ENCODE peak calls at places on chromosomes 12 and 14, in four cellular contexts. Z is HepG2, D is GM12878, J is K562. I is an unnamed sample.

GRCh38 chr14:95830386-95830785 is 46.2 kb upstream of the TUNAR start:
- DNase-seq in J (no peak), D (no peak), Z (no peak), I (no peak)

GRCh38 chr12:71469235-71469873 is 29.8 kb downstream of the LGR5 start:
- DNase-seq in J (peak; percentile 70), Z (peak; percentile 55), D (no peak), I (peak; percentile 39)

GRCh38 chr14:95196268-95196667 is 38.9 kb upstream of the DICER1 start:
- DNase-seq in Z (peak; percentile 9), D (no peak), J (peak; percentile 31), I (peak; percentile 36)

GRCh38 chr12:6952860-6953416 is 1.8 kb downstream of the PTPN6 start:
- DNase-seq in D (no peak), J (no peak), Z (no peak), I (no peak)

GRCh38 chr14:69673578-69674305 is 62.3 kb downstream of the SUSD6 start:
- DNase-seq in Z (no peak), D (no peak), J (no peak), I (no peak)

GRCh38 chr12:118055144-118055557 is 5.8 kb downstream of the WSB2 start:
- DNase-seq in Z (peak; percentile 68), D (no peak), J (peak; percentile 80), I (peak; percentile 56)

GRCh38 chr12:122523846-122524718 is 2.7 kb downstream of the RSRC2 start:
- DNase-seq in Z (no peak), D (no peak), J (no peak), I (no peak)

GRCh38 chr14:74655597-74656389 is 43.8 kb upstream of the LTBP2 start:
- DNase-seq in Z (no peak), J (no peak), D (no peak), I (no peak)

GRCh38 chr12:113805673-113806072 is 160.5 kb downstream of the RBM19 start:
- DNase-seq in J (no peak), Z (no peak), D (no peak), I (no peak)

GRCh38 chr12:60863421-60863820 is 1267.6 kb downstream of the SLC16A7 start:
- DNase-seq in J (no peak), D (no peak), Z (no peak), I (no peak)

GRCh38 chr12:40226652-40227051 is 1.9 kb downstream of the LRRK2 start:
- DNase-seq in Z (no peak), J (peak; percentile 42), D (no peak), I (no peak)

GRCh38 chr12:58299371-58299770 is 358.0 kb downstream of the ATP23 start:
- DNase-seq in Z (no peak), J (no peak), D (no peak), I (no peak)

GRCh38 chr14:80213602-80214001 is 2.3 kb upstream of the DIO2 start:
- DNase-seq in J (peak; percentile 2), D (no peak), Z (peak; percentile 47), I (peak; percentile 25)

GRCh38 chr14:100537701-100538565 is 49.3 kb downstream of the BEGAIN start:
- DNase-seq in Z (no peak), D (no peak), J (no peak), I (no peak)

GRCh38 chr14:96626916-96627315 is 124.7 kb downstream of the PAPOLA start:
- DNase-seq in D (no peak), J (peak; percentile 15), Z (no peak), I (no peak)

GRCh38 chr12:107134558-107134957 is 41.2 kb upstream of the CRY1 start:
- DNase-seq in J (peak; percentile 58), D (no peak), Z (peak; percentile 73), I (peak; percentile 63)

GRCh38 chr12:129927316-129927900 is 23.6 kb upstream of the TMEM132D start:
- DNase-seq in J (no peak), Z (no peak), D (no peak), I (no peak)

GRCh38 chr14:31280132-31280870 is 72.7 kb upstream of the HECTD1 start:
- DNase-seq in J (no peak), D (no peak), Z (peak; percentile 94), I (no peak)

GRCh38 chr12:40921563-40922163 is 229.4 kb downstream of the CNTN1 start:
- DNase-seq in Z (peak; percentile 8), D (no peak), J (peak; percentile 12), I (peak; percentile 11)

GRCh38 chr12:52990206-52990605 is 16.1 kb upstream of the EIF4B start:
- DNase-seq in D (no peak), Z (no peak), J (no peak), I (no peak)

GRCh38 chr12:47773062-47773857 is at the start of gene SLC48A1:
- DNase-seq in Z (peak; percentile 30), D (no peak), J (peak; percentile 84), I (peak; percentile 95)

GRCh38 chr12:77204055-77204454 is 138.7 kb upstream of the E2F7 start:
- DNase-seq in J (no peak), D (no peak), Z (no peak), I (peak; percentile 9)

GRCh38 chr14:22537436-22538310 is 51.4 kb downstream of the DAD1 start:
- DNase-seq in D (no peak), Z (no peak), J (no peak), I (no peak)

GRCh38 chr14:58572092-58572853 is 65.5 kb upstream of the DACT1 start:
- DNase-seq in Z (peak; percentile 4), J (no peak), D (no peak), I (no peak)

GRCh38 chr12:57171668-57172067 is 24.2 kb upstream of the LRP1-AS start:
- DNase-seq in D (no peak), Z (no peak), J (no peak), I (no peak)

GRCh38 chr12:103705927-103706326 is 118.9 kb downstream of the STAB2 start:
- DNase-seq in J (peak; percentile 31), D (no peak), Z (peak; percentile 10), I (peak; percentile 17)

GRCh38 chr14:104788873-104789663 is 6.5 kb downstream of the AKT1 start:
- DNase-seq in J (no peak), D (no peak), Z (no peak), I (no peak)

GRCh38 chr12:29333178-29333577 is 47.8 kb downstream of the ERGIC2 start:
- DNase-seq in D (no peak), J (no peak), Z (no peak), I (no peak)

GRCh38 chr14:50658203-50658602 is 9.9 kb downstream of the SAV1 start:
- DNase-seq in Z (no peak), J (no peak), D (no peak), I (no peak)

GRCh38 chr12:55172686-55173085 is 46.5 kb downstream of the OR9K2 start:
- DNase-seq in Z (no peak), D (no peak), J (no peak), I (no peak)

GRCh38 chr14:51828017-51828797 is 32.2 kb upstream of the GNG2 start:
- DNase-seq in Z (no peak), J (no peak), D (peak; percentile 74), I (no peak)

GRCh38 chr12:68405292-68405900 is 73.2 kb upstream of the MDM1 start:
- DNase-seq in J (no peak), Z (no peak), D (no peak), I (no peak)

GRCh38 chr14:60510976-60511599 is 2.1 kb downstream of the SIX6 start:
- DNase-seq in J (no peak), D (no peak), Z (no peak), I (no peak)
- TF ChIP-seq FOXM1 in J (no peak), D (no peak), Z (no peak), I (no peak)

GRCh38 chr12:92971869-92972524 is 42.9 kb upstream of the EEA1 start:
- DNase-seq in D (no peak), J (no peak), Z (no peak), I (no peak)
- TF ChIP-seq SP1 in D (no peak), J (no peak), Z (no peak), I (no peak)

GRCh38 chr12:10618338-10618987 is 5.1 kb upstream of the MAGOHB start:
- DNase-seq in Z (no peak), D (no peak), J (peak; percentile 34), I (no peak)
- TF ChIP-seq FOXM1 in Z (no peak), D (no peak), J (no peak), I (no peak)

GRCh38 chr12:65891987-65892481 is 67.8 kb downstream of the HMGA2 start:
- DNase-seq in J (no peak), D (no peak), Z (no peak), I (no peak)
- TF ChIP-seq SP1 in J (no peak), D (no peak), Z (no peak), I (no peak)

GRCh38 chr12:121114019-121114639 is 18.5 kb upstream of the P2RX7 start:
- DNase-seq in J (peak; percentile 51), D (no peak), Z (no peak), I (no peak)

GRCh38 chr12:121114806-121115205 is 17.9 kb upstream of the P2RX7 start:
- DNase-seq in Z (no peak), D (no peak), J (no peak), I (no peak)

GRCh38 chr12:121115530-121115929 is 17.1 kb upstream of the P2RX7 start:
- DNase-seq in J (no peak), D (no peak), Z (no peak), I (no peak)

GRCh38 chr12:121117226-121117777 is 15.4 kb upstream of the P2RX7 start:
- DNase-seq in D (no peak), Z (no peak), J (no peak), I (no peak)

DNA sequence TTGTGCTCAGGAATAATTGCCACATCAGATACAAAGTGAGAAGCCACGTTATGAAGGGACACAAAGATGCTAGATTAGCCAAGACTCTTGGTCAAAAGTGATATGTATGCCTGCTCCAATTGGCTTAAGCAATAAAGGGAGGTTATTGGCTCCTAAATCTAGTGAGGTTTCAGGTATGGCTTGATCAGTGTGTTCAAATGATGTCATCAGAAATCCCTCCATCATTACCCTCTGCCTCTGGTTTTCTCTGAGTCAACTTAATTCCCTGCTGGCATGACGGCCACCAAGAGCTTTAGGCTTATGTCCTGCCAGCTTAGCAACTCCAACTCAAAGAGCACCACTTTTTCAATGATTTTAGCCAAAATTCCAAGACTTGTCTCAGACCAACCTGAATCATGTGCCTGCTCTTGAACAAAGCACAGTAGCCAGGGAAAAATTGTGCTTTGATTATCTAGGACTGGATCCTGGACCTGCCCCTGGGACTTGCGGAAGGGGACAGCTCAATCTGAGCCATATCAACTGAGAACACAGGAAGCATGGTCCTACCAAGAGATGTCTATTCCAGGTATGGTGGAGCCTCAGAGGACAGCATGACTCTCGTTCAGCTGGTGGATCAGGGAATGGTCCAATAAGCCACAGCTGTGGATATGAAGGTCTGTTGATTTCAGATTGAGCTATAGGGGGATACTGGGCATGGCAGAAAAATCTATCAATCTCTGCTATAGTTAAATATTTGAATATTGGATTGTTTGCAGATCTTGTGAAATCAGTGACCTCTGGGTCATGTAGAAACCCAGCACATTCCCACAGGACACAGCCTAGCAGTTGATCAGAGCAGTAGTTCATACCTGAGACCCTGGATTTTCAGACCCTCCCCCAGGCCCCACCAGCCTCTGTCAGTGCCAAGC is 16.1 kb upstream of the P2RX7 start:
- DNase-seq in J (no peak), Z (peak; percentile 78), D (no peak), I (no peak)
- TF ChIP-seq FOXM1 in J (no peak), Z (no peak), D (no peak), I (no peak)

I was measured in HEK293T.